ENCODE peak calls at places on chromosomes 1 and 21, in five cellular contexts. K, S, Y, U and B are unnamed samples.

GRCh38 chr1:27342391-27342777 is 562 bp downstream of the SYTL1 start:
- DNase-seq in K (no peak), S (no peak), Y (no peak), U (peak; percentile 59), B (no peak)

GRCh38 chr1:110321846-110322245 is 17.3 kb upstream of the RBM15 start:
- DNase-seq in K (no peak), S (no peak), Y (no peak), U (no peak), B (no peak)

GRCh38 chr1:232057896-232058274 is 431.3 kb downstream of the DISC1 start:
- DNase-seq in K (no peak), S (no peak), Y (no peak), U (no peak), B (no peak)

GRCh38 chr1:13808729-13809131 is 108.7 kb downstream of the PRDM2 start:
- DNase-seq in K (peak; percentile 71), S (no peak), Y (peak; percentile 20), U (no peak), B (no peak)

GRCh38 chr1:16371725-16372124 is 4.7 kb downstream of the SZRD1 start:
- DNase-seq in K (peak; percentile 65), S (no peak), Y (no peak), U (no peak), B (no peak)

GRCh38 chr1:187626056-187626455 is 797.3 kb downstream of the PLA2G4A start:
- DNase-seq in K (peak; percentile 2), S (no peak), Y (no peak), U (no peak), B (no peak)

GRCh38 chr1:203159844-203160243 is 15.8 kb downstream of the MYBPH start:
- DNase-seq in K (no peak), S (no peak), Y (no peak), U (no peak), B (no peak)

GRCh38 chr1:89466307-89466925 is 58.2 kb upstream of the LRRC8B start:
- DNase-seq in K (no peak), S (no peak), Y (no peak), U (no peak), B (no peak)

GRCh38 chr21:31293986-31294385 is 50.1 kb downstream of the TIAM1 start:
- DNase-seq in K (no peak), S (no peak), Y (peak; percentile 69), U (no peak), B (peak; percentile 62)

DNA sequence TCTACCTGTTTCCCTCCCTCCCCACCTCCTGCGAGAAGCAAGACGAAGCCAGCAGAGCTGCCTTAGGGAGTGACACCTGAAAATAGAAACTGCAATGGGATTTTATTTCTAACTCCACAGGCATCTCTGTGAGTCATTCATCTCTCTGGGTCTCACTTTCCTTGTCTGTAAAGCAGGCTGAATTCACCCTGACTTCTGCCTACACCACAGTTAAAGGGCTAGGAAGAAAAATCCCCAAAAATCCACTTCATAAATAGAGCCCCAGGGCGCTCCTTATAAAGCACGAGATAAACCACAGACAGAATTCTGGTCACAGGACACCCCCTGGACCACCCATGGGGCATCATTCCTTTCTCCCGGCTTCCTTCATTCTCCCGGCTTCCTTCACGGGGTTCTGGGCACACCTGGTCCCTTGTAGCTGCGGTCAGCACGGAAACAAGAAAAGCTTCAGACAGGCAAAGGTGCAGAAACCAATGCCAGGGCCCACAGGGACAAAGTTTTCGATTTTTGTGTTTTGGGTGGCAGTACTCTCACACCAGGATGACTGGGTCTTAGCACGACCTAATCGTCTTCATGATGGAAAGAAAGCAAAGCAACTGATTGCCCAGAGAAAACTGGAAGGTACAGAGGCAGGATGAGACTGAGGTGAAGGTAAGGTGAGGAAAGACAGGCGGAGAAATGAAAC is 2.8 kb upstream of the H6PD start:
- DNase-seq in K (peak; percentile 67), S (no peak), Y (no peak), U (no peak), B (no peak)
- TF ChIP-seq CTCF in K (no peak), S (no peak), Y (no peak), U (no peak), B (no peak)

DNA sequence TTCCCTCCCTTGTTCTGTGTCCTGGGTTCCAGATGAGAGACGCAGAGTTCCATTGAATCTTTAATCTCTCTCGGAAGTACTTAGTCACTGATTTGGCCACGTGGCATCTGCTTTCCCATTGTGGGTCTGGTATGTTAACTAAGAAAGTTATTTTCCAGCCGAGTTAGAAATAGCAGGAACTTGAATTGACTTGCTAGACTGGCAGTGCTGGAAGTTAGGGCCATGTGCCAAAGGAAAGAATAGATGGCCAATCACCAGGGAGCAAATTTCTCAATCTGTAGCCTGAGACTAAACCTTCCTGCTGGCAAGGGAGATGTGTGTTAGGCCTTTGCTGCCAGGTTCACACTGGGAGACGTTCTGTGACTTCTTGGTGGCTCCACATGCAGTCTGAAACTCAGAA is 24.2 kb upstream of the SLFNL1 start:
- DNase-seq in K (no peak), S (peak; percentile 70), Y (no peak), U (no peak), B (peak; percentile 67)
- H3K4me3 ChIP-seq in K (no peak overlapping the region), S (no peak overlapping the region), Y (no peak overlapping the region), U (no peak overlapping the region), B (no peak overlapping the region)

GRCh38 chr1:246906833-246907232 is 24.9 kb downstream of the AHCTF1 start:
- DNase-seq in K (no peak), S (no peak), Y (no peak), U (no peak), B (no peak)

GRCh38 chr1:246901874-246902273 is 29.9 kb downstream of the AHCTF1 start:
- DNase-seq in K (no peak), S (no peak), Y (no peak), U (no peak), B (no peak)

GRCh38 chr1:246907472-246907871 is 24.3 kb downstream of the AHCTF1 start:
- DNase-seq in K (peak; percentile 34), S (peak; percentile 33), Y (peak; percentile 34), U (no peak), B (peak; percentile 47)
- TF ChIP-seq CTCF in K (peak; percentile 35), S (peak; percentile 13), Y (peak; percentile 53), U (peak; percentile 16), B (peak; percentile 58)

GRCh38 chr1:31936966-31937299 is 1.2 kb downstream of the PTP4A2 start:
- DNase-seq in K (no peak), S (no peak), Y (no peak), U (no peak), B (no peak)

GRCh38 chr1:31932491-31933316 is 5.5 kb downstream of the PTP4A2 start:
- DNase-seq in K (peak; percentile 62), S (no peak), Y (no peak), U (no peak), B (no peak)

GRCh38 chr1:31934251-31934650 is 3.9 kb downstream of the PTP4A2 start:
- DNase-seq in K (no peak), S (no peak), Y (no peak), U (no peak), B (no peak)

GRCh38 chr1:31936278-31936965 is 1.7 kb downstream of the PTP4A2 start:
- DNase-seq in K (peak; percentile 65), S (no peak), Y (no peak), U (no peak), B (no peak)

DNA sequence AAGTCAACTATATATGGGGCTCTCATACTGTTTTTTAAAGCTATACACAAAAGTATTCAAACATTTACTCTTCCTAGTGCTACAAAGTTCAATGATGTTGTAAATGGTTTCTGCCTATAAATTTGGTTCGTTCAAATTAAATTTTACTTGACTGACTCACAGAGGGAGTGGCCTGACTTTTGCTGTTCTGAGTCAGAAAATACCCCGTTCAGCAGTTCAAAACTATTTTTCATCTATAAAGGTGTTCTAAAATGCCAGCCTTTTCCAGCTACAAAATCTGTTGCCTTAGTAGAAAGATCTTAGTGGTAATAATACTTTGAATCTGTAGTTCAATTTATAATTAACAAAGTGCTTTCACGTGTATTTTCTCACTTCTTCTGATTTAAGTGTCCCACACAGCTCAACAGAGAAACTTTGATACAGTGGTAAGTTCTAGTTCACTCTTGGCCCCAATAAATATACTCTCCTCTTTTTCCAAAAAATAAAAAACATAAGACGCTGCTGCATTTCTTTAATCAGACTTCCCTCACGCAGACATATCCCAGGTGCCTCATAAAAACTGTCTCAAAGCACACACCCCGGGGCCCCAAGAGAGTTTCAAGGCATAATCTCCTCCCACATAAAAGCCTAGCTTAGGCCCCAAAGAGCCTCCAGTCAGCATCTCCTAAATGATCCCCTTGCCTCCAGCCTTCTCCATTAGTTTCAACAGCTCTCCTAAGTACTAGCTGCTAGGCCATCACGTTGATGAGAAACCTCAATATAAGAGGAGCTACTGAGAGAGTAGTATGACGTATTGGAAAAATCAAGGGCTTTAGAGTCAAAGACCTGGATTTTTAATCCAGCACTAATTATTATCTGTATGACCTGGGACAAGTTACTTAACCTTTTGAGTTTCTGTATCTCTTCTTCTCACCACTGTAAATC is 3.2 kb downstream of the PTP4A2 start:
- DNase-seq in K (peak; percentile 49), S (no peak), Y (no peak), U (no peak), B (peak; percentile 24)
- H3K4me3 ChIP-seq in K (peak overlapping the region; percentile 77), S (no peak overlapping the region), Y (peak overlapping the region; percentile 43), U (no peak overlapping the region), B (peak overlapping the region; percentile 13)

GRCh38 chr1:234186037-234186688 is 187.1 kb upstream of the COA6 start:
- DNase-seq in K (peak; percentile 48), S (peak; percentile 78), Y (no peak), U (no peak), B (peak; percentile 91)

GRCh38 chr1:234185438-234185837 is 187.8 kb upstream of the COA6 start:
- DNase-seq in K (no peak), S (no peak), Y (no peak), U (no peak), B (no peak)

DNA sequence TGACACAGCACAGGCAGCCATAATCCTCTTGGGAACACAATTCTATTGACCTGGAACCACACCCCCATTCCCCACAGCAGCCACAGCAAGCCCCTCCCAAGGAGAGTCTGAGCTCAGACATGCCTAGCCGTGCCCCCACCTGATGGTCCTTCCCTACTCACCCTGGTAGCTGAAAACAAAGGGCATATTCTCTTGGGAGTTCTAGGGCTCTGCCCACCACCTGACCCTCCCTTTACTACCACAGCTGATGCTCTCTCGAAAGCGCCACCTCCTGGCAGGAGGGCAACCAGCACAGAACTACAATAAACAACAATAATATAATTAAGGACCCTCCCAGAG is 184.8 kb upstream of the COA6 start:
- DNase-seq in K (peak; percentile 15), S (no peak), Y (no peak), U (no peak), B (no peak)
- TF ChIP-seq CTCF in K (peak; percentile 36), S (no peak), Y (peak; percentile 5), U (no peak), B (peak; percentile 9)